ENCODE peak calls at places on chromosome 1, in eight cellular contexts. V is HCT116, L is GM23338, M is neural progenitor cell, B is PC-3, P is OCI-LY7, N is GM23248, D is hepatocyte. J is an unnamed sample.

GRCh38 chr1:155188268-155188667 is 14.6 kb downstream of the TRIM46 start:
- DNase-seq in V (no peak), L (no peak), M (no peak), B (no peak), P (no peak), N (no peak), D (no peak), J (no peak)

GRCh38 chr1:8040586-8040985 is 14.5 kb upstream of the ERRFI1 start:
- DNase-seq in V (peak), L (no peak), M (no peak), B (peak), P (no peak), N (peak), D (peak), J (no peak)

GRCh38 chr1:44030606-44031050 is 634 bp downstream of the SLC6A9 start:
- DNase-seq in V (no peak), L (peak), M (peak), B (no peak), P (peak), N (peak), D (peak), J (peak)

GRCh38 chr1:2466834-2467554 is 9.1 kb upstream of the PLCH2 start:
- DNase-seq in V (no peak), L (peak), M (peak), B (no peak), P (peak), N (no peak), D (no peak), J (no peak)

GRCh38 chr1:234987415-234988159 is 141.1 kb downstream of the TOMM20 start:
- DNase-seq in V (no peak), L (peak), M (peak), B (peak), P (peak), N (peak), D (peak), J (no peak)

GRCh38 chr1:171486048-171486519 is 754 bp downstream of the PRRC2C start:
- DNase-seq in V (peak), L (peak), M (no peak), B (peak), P (peak), N (peak), D (no peak), J (peak)

GRCh38 chr1:30732277-30732996 is 9.1 kb upstream of the MATN1 start:
- DNase-seq in V (no peak), L (no peak), M (peak), B (no peak), P (no peak), N (peak), D (no peak), J (no peak)

GRCh38 chr1:158285756-158286241 is 3.9 kb upstream of the CD1C start:
- DNase-seq in V (no peak), L (no peak), M (no peak), B (no peak), P (peak), N (peak), D (no peak), J (no peak)

GRCh38 chr1:33176362-33176850 is 5.4 kb downstream of the TRIM62 start:
- DNase-seq in V (no peak), L (no peak), M (no peak), B (no peak), P (no peak), N (peak), D (no peak), J (no peak)

GRCh38 chr1:212975607-212975918 is 25.2 kb downstream of the VASH2 start:
- DNase-seq in V (no peak), L (no peak), M (no peak), B (no peak), P (no peak), N (peak), D (no peak), J (no peak)

GRCh38 chr1:101520302-101520701 is 283.5 kb downstream of the S1PR1 start:
- DNase-seq in V (peak), L (peak), M (peak), B (peak), P (peak), N (peak), D (peak), J (peak)
- TF ChIP-seq EZH2phosphoT487 in V (no peak), L (no peak), M (no peak), B (no peak), P (no peak), N (no peak), D (no peak), J (no peak)

GRCh38 chr1:40818264-40818961 is 34.8 kb downstream of the KCNQ4 start:
- DNase-seq in V (no peak), L (peak), M (peak), B (no peak), P (peak), N (peak), D (peak), J (peak)
- H3K4me3 ChIP-seq in V (no peak), L (peak), M (peak), B (no peak), P (peak), N (peak), D (peak), J (peak)

GRCh38 chr1:81142099-81142776 is 658.5 kb upstream of the ADGRL2 start:
- DNase-seq in V (no peak), L (no peak), M (no peak), B (peak), P (no peak), N (peak), D (no peak), J (no peak)
- TF ChIP-seq EZH2phosphoT487 in V (no peak), L (no peak), M (no peak), B (no peak), P (no peak), N (no peak), D (no peak), J (no peak)

GRCh38 chr1:201456499-201457309 is 12.3 kb downstream of the PHLDA3 start:
- DNase-seq in V (no peak), L (no peak), M (peak), B (peak), P (peak), N (peak), D (peak), J (no peak)
- H3K4me3 ChIP-seq in V (no peak), L (no peak), M (no peak), B (no peak), P (no peak), N (peak), D (no peak), J (no peak)

GRCh38 chr1:114509596-114510234 is 1.3 kb downstream of the TRIM33 start:
- DNase-seq in V (no peak), L (no peak), M (no peak), B (peak), P (peak), N (peak), D (no peak), J (no peak)

GRCh38 chr1:114505148-114505561 is 5.8 kb downstream of the TRIM33 start:
- DNase-seq in V (no peak), L (no peak), M (no peak), B (peak), P (no peak), N (no peak), D (peak), J (no peak)

GRCh38 chr1:114510235-114511047 is 562 bp downstream of the TRIM33 start:
- DNase-seq in V (peak), L (peak), M (no peak), B (no peak), P (peak), N (peak), D (peak), J (peak)

GRCh38 chr1:114511048-114511785 is at the start of gene TRIM33:
- DNase-seq in V (peak), L (peak), M (peak), B (peak), P (peak), N (peak), D (peak), J (peak)

DNA sequence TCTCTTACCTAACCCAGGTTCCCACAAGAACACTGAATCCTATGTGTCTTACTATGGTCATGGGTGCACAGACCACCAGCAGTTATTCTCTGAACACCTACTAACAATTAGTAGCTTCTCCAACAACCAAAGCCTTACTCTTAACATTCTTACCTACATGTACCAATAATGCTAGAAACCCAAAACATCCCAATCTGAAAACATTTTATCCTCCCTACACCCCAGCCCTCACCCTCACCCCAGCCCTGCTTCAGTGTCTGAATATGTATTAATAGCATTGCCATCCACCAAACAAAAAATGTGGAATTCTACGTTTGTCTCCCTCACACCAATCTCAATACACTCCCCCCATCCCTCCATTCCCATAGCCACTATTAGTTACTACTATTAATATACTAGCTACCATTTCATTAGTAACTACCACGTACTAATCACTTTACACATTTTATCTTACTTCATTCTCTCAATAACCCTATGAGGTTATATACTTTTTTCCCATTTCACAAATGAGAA is 2.6 kb downstream of the TRIM33 start:
- DNase-seq in V (no peak), L (no peak), M (no peak), B (no peak), P (no peak), N (no peak), D (no peak), J (no peak)
- TF ChIP-seq EZH2phosphoT487 in V (no peak), L (no peak), M (no peak), B (no peak), P (no peak), N (no peak), D (no peak), J (no peak)

J was measured in MM.1S.